ENCODE peak calls at places on chromosomes 2 and 18, in six cellular contexts. Y is upper lobe of right lung; D is ovary; N is tibial nerve; P is lung; Z is CD8-positive, alpha-beta T cell. Q is an unnamed sample. For H3K4me1 and H3K36me3, the result is how much of the 10 kb centered on the place peaks cover.

GRCh38 chr2:205889073-205889472 is 196.9 kb downstream of the INO80D start:
- DNase-seq in Y (no peak), D (no peak), N (no peak), P (no peak), Z (no peak), Q (no peak)

GRCh38 chr2:225117061-225117716 is 74.9 kb upstream of the DOCK10 start:
- DNase-seq in Y (no peak), D (no peak), N (no peak), P (no peak), Z (no peak), Q (no peak)

GRCh38 chr2:69644506-69644979 is 1.0 kb upstream of the AAK1 start:
- DNase-seq in Y (peak), D (no peak), N (no peak), P (no peak), Z (no peak), Q (no peak)

GRCh38 chr2:152456262-152456661 is 121.3 kb downstream of the FMNL2 start:
- DNase-seq in Y (no peak), D (no peak), N (no peak), P (no peak), Z (no peak), Q (no peak)

GRCh38 chr2:9144047-9144446 is 62.6 kb upstream of the ASAP2 start:
- DNase-seq in Y (no peak), D (no peak), N (no peak), P (no peak), Z (no peak), Q (no peak)

GRCh38 chr2:190636362-190636761 is 12.5 kb upstream of the NAB1 start:
- DNase-seq in Y (no peak), D (no peak), N (no peak), P (no peak), Z (no peak), Q (no peak)

GRCh38 chr2:197107291-197108269 is 181.1 kb upstream of the PGAP1 start:
- DNase-seq in Y (no peak), D (peak), N (peak), P (no peak), Z (no peak), Q (no peak)

GRCh38 chr2:235833971-235834620 is 334.1 kb downstream of the GBX2 start:
- DNase-seq in Y (no peak), D (no peak), N (no peak), P (no peak), Z (no peak), Q (no peak)

GRCh38 chr2:128520787-128521186 is 202.1 kb upstream of the HS6ST1 start:
- DNase-seq in Y (no peak), D (no peak), N (no peak), P (no peak), Z (no peak), Q (no peak)

GRCh38 chr2:88697361-88698026 is 6.0 kb downstream of the RPIA start:
- DNase-seq in Y (no peak), D (no peak), N (no peak), P (no peak), Z (no peak), Q (no peak)

GRCh38 chr2:150391779-150392178 is 95.7 kb downstream of the RND3 start:
- DNase-seq in Y (no peak), D (no peak), N (no peak), P (no peak), Z (no peak), Q (no peak)

GRCh38 chr2:206160124-206160806 is 570 bp downstream of the EEF1B2 start:
- DNase-seq in Y (no peak), D (no peak), N (no peak), P (no peak), Z (no peak), Q (no peak)

GRCh38 chr2:236281423-236281822 is 17.2 kb upstream of the ASB18 start:
- DNase-seq in Y (no peak), D (no peak), N (no peak), P (no peak), Z (no peak), Q (no peak)

GRCh38 chr18:13393338-13393737 is 174.8 kb downstream of the LDLRAD4 start:
- DNase-seq in Y (no peak), D (no peak), N (no peak), P (no peak), Z (no peak), Q (no peak)

GRCh38 chr2:64337314-64337713 is 116.6 kb upstream of the LGALSL start:
- DNase-seq in Y (no peak), D (no peak), N (no peak), P (no peak), Z (no peak), Q (no peak)

GRCh38 chr2:3595985-3596384 is 1.1 kb downstream of the COLEC11 start:
- DNase-seq in Y (no peak), D (no peak), N (no peak), P (no peak), Z (no peak), Q (no peak)

GRCh38 chr2:167827352-167828097 is 419.9 kb downstream of the STK39 start:
- DNase-seq in Y (no peak), D (no peak), N (no peak), P (no peak), Z (no peak), Q (no peak)

GRCh38 chr2:215315301-215315700 is 3.4 kb downstream of the ATIC start:
- DNase-seq in Y (no peak), D (no peak), N (no peak), P (no peak), Z (no peak), Q (no peak)

GRCh38 chr2:69375494-69376353 is 11.3 kb downstream of the GFPT1 start:
- DNase-seq in Y (no peak), D (no peak), N (no peak), P (no peak), Z (no peak), Q (no peak)

GRCh38 chr2:60555066-60555793 is 1.8 kb upstream of the BCL11A start:
- DNase-seq in Y (peak), D (no peak), N (no peak), P (peak), Z (no peak), Q (peak)

GRCh38 chr2:64727013-64727767 is 73.5 kb upstream of the SERTAD2 start:
- DNase-seq in Y (no peak), D (no peak), N (no peak), P (no peak), Z (no peak), Q (no peak)

GRCh38 chr2:145598434-145598833 is 1078.5 kb upstream of the ZEB2 start:
- DNase-seq in Y (no peak), D (no peak), N (no peak), P (no peak), Z (no peak), Q (no peak)

GRCh38 chr2:110852541-110853263 is 120.3 kb downstream of the ACOXL start:
- DNase-seq in Y (no peak), D (no peak), N (no peak), P (no peak), Z (no peak), Q (no peak)

GRCh38 chr2:199848323-199848722 is 2.7 kb downstream of the FTCDNL1 start:
- DNase-seq in Y (no peak), D (no peak), N (no peak), P (no peak), Z (no peak), Q (no peak)

GRCh38 chr2:70035344-70035844 is 51.9 kb upstream of the PCBP1 start:
- DNase-seq in Y (no peak), D (no peak), N (no peak), P (no peak), Z (no peak), Q (no peak)

GRCh38 chr2:52034706-52035105 is 1002.8 kb upstream of the NRXN1 start:
- DNase-seq in Y (no peak), D (no peak), N (no peak), P (no peak), Z (no peak), Q (no peak)

GRCh38 chr2:29165362-29166236 is 50.4 kb downstream of the CLIP4 start:
- DNase-seq in Y (no peak), D (no peak), N (no peak), P (no peak), Z (no peak), Q (no peak)

GRCh38 chr2:215835641-215836040 is 177.7 kb downstream of the MREG start:
- DNase-seq in Y (no peak), D (no peak), N (no peak), P (no peak), Z (no peak), Q (no peak)

GRCh38 chr2:84083984-84084383 is 375.1 kb downstream of the SUCLG1 start:
- DNase-seq in Y (no peak), D (no peak), N (no peak), P (no peak), Z (no peak), Q (no peak)

GRCh38 chr2:213834331-213834730 is 550.1 kb downstream of the SPAG16 start:
- DNase-seq in Y (no peak), D (no peak), N (no peak), P (no peak), Z (no peak), Q (no peak)

GRCh38 chr2:60725466-60725865 is 30.6 kb upstream of the PAPOLG start:
- DNase-seq in Y (no peak), D (no peak), N (no peak), P (no peak), Z (no peak), Q (no peak)

GRCh38 chr2:237243487-237243886 is 157.8 kb downstream of the COPS8 start:
- DNase-seq in Y (no peak), D (no peak), N (no peak), P (no peak), Z (no peak), Q (no peak)

GRCh38 chr18:50107468-50107867 is 87.5 kb downstream of the MYO5B start:
- DNase-seq in Y (no peak), D (no peak), N (no peak), P (no peak), Z (no peak), Q (no peak)

GRCh38 chr2:52934354-52934898 is 833.2 kb upstream of the CHAC2 start:
- DNase-seq in Y (no peak), D (no peak), N (no peak), P (no peak), Z (no peak), Q (no peak)

DNA sequence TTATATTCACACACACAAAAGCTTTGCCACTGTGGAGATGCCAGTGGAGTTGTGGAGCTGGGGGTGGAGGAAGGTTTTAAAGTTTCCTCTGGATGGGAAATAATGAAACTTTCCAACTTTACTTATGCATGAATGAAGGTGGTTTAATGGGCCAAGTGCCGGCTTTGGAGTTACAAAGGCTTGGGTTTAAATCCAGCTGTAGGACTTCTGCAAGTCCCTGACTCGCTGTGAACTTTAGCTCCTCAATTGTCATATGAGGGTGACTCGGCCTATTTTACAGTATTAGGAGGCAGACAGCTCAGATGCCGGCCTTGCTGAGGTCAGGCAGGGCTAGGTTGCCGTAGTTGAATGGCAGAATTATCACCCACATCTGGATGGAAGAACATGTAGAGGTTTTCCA is 415.8 kb upstream of the TRIB2 start:
- DNase-seq in Y (no peak), D (no peak), N (no peak), P (no peak), Z (no peak), Q (no peak)
- H3K4me1 ChIP-seq in Y (under half), D (under half), N (under half), P (under half), Z (under half), Q (under half)

GRCh38 chr2:233280114-233280693 is 27.4 kb upstream of the SAG start:
- DNase-seq in Y (no peak), D (no peak), N (no peak), P (no peak), Z (no peak), Q (no peak)
- H3K36me3 ChIP-seq in Y (half or more), D (under half), N (half or more), P (under half), Z (half or more), Q (under half)

GRCh38 chr2:181957668-181958067 is 28.0 kb upstream of the PPP1R1C start:
- DNase-seq in Y (no peak), D (no peak), N (no peak), P (no peak), Z (no peak), Q (no peak)

GRCh38 chr2:181954538-181954883 is 31.1 kb upstream of the PPP1R1C start:
- DNase-seq in Y (no peak), D (no peak), N (no peak), P (no peak), Z (no peak), Q (no peak)

GRCh38 chr2:181952413-181953226 is 33.0 kb upstream of the PPP1R1C start:
- DNase-seq in Y (no peak), D (no peak), N (no peak), P (no peak), Z (no peak), Q (no peak)

GRCh38 chr2:181953773-181954537 is 31.7 kb upstream of the PPP1R1C start:
- DNase-seq in Y (peak), D (peak), N (peak), P (peak), Z (peak), Q (peak)

GRCh38 chr2:181955010-181955409 is 30.6 kb upstream of the PPP1R1C start:
- DNase-seq in Y (no peak), D (no peak), N (no peak), P (no peak), Z (no peak), Q (no peak)
- H3K4me3 ChIP-seq in Y (no peak), D (no peak), N (no peak), P (no peak), Z (no peak), Q (no peak)

DNA sequence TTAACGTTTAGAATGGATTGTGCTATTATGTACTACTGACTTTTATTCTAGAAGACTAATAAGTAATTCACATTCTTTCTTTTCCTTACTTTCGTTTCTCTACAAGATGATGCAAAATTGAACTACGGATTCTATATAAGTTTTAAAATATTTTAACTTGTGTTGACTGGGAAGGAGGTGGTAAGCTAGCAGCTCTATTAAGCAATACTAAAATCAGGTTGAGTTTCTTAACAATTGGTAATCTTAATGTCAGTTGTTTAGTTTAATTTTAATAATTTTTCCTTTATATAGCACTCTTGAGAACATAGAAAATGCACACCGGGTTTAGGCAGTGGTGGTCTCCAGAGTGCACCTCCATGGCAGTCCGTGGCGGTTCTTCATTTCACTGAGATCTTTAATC is 215.2 kb downstream of the MCFD2 start:
- DNase-seq in Y (no peak), D (no peak), N (no peak), P (no peak), Z (no peak), Q (no peak)
- H3K4me1 ChIP-seq in Y (under half), D (under half), N (half or more), P (under half), Z (under half), Q (under half)

DNA sequence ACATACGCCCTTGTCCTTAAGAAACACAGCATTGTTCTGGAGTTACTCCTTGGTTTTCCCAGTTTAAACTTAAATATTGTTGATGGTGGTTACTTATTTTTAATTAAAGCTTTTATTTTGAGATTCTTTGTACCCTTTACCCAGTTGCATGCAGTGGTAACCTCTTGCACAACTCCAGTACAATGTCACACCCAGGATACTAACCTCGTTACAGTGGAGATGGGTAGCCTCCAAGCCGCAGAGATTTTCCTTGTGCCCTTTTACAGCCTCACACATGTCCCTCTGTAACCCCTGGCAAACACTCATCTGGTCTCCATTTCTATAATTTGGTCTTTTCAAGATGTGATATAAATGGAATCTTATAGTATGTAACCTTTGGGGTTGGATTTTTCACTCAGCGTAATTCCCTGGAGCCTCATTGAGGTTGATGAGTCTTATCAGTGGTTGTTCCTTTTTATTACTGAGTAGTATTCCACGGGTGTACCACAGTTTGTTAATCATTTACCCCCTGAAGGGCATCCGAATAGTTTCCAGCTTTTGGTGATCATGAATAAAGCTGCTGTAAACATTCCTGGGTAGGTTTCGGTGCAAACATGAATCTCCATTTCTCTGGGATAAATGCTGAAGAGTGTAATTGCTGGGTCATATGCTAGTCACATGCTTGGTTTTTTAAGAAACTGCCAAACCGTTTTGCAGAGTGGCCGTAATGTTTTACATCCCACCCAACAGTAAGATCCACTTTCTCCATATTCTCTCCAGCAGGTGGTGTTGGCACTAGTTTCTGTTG is 68.5 kb downstream of the DGKD start:
- DNase-seq in Y (peak), D (no peak), N (no peak), P (peak), Z (no peak), Q (no peak)
- H3K36me3 ChIP-seq in Y (under half), D (under half), N (under half), P (under half), Z (under half), Q (under half)

DNA sequence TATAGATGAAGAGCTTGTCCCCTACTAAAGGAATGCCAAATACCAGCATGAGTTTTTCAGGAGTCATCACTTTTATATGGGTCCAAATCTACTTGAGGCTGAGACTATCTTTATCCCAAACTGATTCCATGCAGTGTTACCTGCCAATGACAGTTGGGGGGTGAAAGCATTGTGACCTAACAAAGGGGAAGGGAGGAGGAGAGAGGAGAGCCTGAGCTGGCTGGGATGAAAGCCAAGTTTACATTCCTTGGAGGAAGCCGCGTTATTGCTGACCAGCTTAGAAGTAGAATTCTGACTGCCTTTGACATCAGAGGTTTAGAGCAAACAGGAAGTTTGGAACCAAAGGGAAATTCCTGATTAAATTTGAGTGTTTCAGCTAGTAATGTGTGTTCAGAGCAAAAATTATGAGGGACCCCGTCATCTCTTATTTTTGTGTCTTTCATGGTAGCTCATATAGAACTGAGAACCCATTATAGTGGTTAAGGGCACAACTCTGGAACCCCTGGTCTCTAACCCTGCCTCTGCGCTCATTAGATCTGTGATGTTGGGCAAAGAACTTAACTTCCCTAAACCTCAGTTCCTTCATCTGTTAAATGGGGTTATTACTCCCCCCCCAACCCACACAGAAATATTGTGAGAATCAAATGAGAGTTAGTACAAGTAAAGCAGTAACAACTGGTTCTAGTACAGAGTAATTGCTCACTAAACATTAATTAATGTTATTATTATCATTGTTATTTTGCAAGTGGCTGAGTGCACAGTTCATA is 199.3 kb upstream of the EPAS1 start:
- DNase-seq in Y (no peak), D (peak), N (peak), P (peak), Z (no peak), Q (no peak)
- H3K4me3 ChIP-seq in Y (no peak), D (no peak), N (no peak), P (no peak), Z (no peak), Q (no peak)

GRCh38 chr2:36482576-36483214 is 115.3 kb downstream of the FEZ2 start:
- DNase-seq in Y (no peak), D (no peak), N (peak), P (no peak), Z (no peak), Q (no peak)

GRCh38 chr2:36485521-36485920 is 112.4 kb downstream of the FEZ2 start:
- DNase-seq in Y (no peak), D (no peak), N (peak), P (no peak), Z (no peak), Q (no peak)

GRCh38 chr2:36486546-36487044 is 111.4 kb downstream of the FEZ2 start:
- DNase-seq in Y (no peak), D (no peak), N (no peak), P (no peak), Z (no peak), Q (no peak)

GRCh38 chr2:36483290-36483689 is 114.7 kb downstream of the FEZ2 start:
- DNase-seq in Y (no peak), D (no peak), N (no peak), P (no peak), Z (no peak), Q (no peak)

DNA sequence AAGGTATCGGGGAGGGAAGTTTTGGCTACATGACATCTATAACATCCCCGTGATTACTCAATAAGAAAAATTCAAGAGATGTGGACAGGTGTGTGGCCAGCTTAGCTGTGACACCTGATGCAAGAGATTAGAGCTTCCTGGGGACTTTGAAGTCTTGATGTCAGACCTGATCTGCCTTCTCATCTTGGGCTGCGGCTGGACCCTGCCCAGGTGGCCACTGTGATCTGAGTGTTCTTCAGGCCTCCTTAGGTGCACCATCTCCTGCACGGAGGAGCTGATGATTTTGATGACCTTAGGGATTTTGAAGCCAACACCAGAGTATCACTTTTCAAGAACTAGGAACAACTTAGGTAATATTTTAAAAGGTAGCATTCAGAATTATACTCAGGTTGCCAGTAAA is 113.5 kb downstream of the FEZ2 start:
- DNase-seq in Y (no peak), D (no peak), N (no peak), P (no peak), Z (no peak), Q (no peak)
- H3K4me1 ChIP-seq in Y (under half), D (under half), N (half or more), P (under half), Z (under half), Q (under half)

Q was measured in aorta.